ENCODE peak calls at places on chromosome 16, in five cellular contexts. F is progenitor cell of endocrine pancreas, M is NCI-H187, G is NCI-H1417, A is transverse colon. R is an unnamed sample.

GRCh38 chr16:2157480-2158261 is 2.1 kb downstream of the TRAF7 start:
- DNase-seq in F (no peak), M (no peak), A (peak), G (no peak), R (no peak)

GRCh38 chr16:67040906-67041305 is 12.0 kb downstream of the CBFB start:
- DNase-seq in F (no peak), A (no peak), M (no peak), G (no peak), R (no peak)

GRCh38 chr16:79656537-79657115 is 56.1 kb upstream of the MAF start:
- DNase-seq in G (peak), M (peak), A (no peak), F (no peak), R (peak)

GRCh38 chr16:57531635-57532220 is 4.6 kb downstream of the CCDC102A start:
- DNase-seq in F (no peak), A (no peak), M (no peak), G (no peak), R (no peak)

GRCh38 chr16:30092373-30093010 is 768 bp upstream of the TBX6 start:
- DNase-seq in G (peak), A (peak), M (no peak), F (no peak), R (peak)

GRCh38 chr16:11100239-11100750 is 155.7 kb downstream of the SOCS1 start:
- DNase-seq in A (peak), G (no peak), M (no peak), F (no peak), R (no peak)

GRCh38 chr16:64540449-64540848 is 581.4 kb downstream of the CDH11 start:
- DNase-seq in M (no peak), F (no peak), G (no peak), A (no peak), R (no peak)

GRCh38 chr16:20300312-20301097 is 26.8 kb downstream of the GP2 start:
- DNase-seq in G (peak), A (peak), F (peak), M (peak), R (peak)

GRCh38 chr16:1546430-1546829 is 13.0 kb downstream of the TMEM204 start:
- DNase-seq in M (no peak), A (no peak), G (no peak), F (no peak), R (no peak)

GRCh38 chr16:58638148-58639036 is 8.8 kb upstream of the CNOT1 start:
- DNase-seq in G (no peak), M (no peak), A (peak), F (no peak), R (no peak)

GRCh38 chr16:51755039-51755501 is 604.0 kb upstream of the SALL1 start:
- DNase-seq in G (no peak), M (no peak), F (no peak), A (no peak), R (no peak)

GRCh38 chr16:51242281-51242994 is 91.4 kb upstream of the SALL1 start:
- DNase-seq in G (no peak), A (no peak), M (no peak), F (no peak), R (no peak)

GRCh38 chr16:85334718-85335583 is 222.7 kb upstream of the CIBAR2 start:
- DNase-seq in M (no peak), A (peak), F (peak), G (no peak), R (no peak)

GRCh38 chr16:67942200-67942509 is 1.8 kb downstream of the LCAT start:
- DNase-seq in F (peak), G (no peak), A (no peak), M (no peak), R (no peak)

GRCh38 chr16:50152386-50152806 is 710 bp upstream of the TENT4B start:
- DNase-seq in A (peak), M (no peak), F (no peak), G (peak), R (no peak)

GRCh38 chr16:74936902-74937560 is 47.9 kb downstream of the WDR59 start:
- DNase-seq in A (no peak), G (no peak), F (no peak), M (no peak), R (no peak)

GRCh38 chr16:28182183-28182582 is 29.6 kb downstream of the XPO6 start:
- DNase-seq in M (no peak), A (no peak), F (no peak), G (no peak), R (no peak)

GRCh38 chr16:8850279-8850885 is 18.4 kb downstream of the CARHSP1 start:
- DNase-seq in A (no peak), G (no peak), M (no peak), F (no peak), R (no peak)

GRCh38 chr16:80129791-80130190 is 411.0 kb upstream of the DYNLRB2 start:
- DNase-seq in M (no peak), F (no peak), G (no peak), A (no peak), R (no peak)

GRCh38 chr16:4660454-4661007 is 32.8 kb upstream of the NUDT16L1 start:
- DNase-seq in A (peak), M (no peak), G (no peak), F (no peak), R (no peak)

GRCh38 chr16:53129281-53130192 is 74.7 kb downstream of the CHD9 start:
- DNase-seq in G (peak), F (peak), M (no peak), A (no peak), R (no peak)

GRCh38 chr16:85998868-85999729 is 100.1 kb downstream of the IRF8 start:
- DNase-seq in F (no peak), M (no peak), A (no peak), G (no peak), R (no peak)

GRCh38 chr16:12362482-12363458 is 386.2 kb downstream of the SNX29 start:
- DNase-seq in A (no peak), M (no peak), G (no peak), F (no peak), R (no peak)

GRCh38 chr16:939311-939710 is 31.5 kb downstream of the LMF1 start:
- DNase-seq in M (no peak), F (no peak), A (no peak), G (no peak), R (no peak)

GRCh38 chr16:31354394-31355291 is at the start of gene ITGAX:
- DNase-seq in A (peak), F (no peak), G (no peak), M (no peak), R (no peak)

GRCh38 chr16:52569296-52569695 is 22.4 kb upstream of the TOX3 start:
- DNase-seq in M (peak), G (peak), A (no peak), F (no peak), R (no peak)

GRCh38 chr16:87636050-87636684 is 33.9 kb downstream of the JPH3 start:
- DNase-seq in F (peak), A (peak), M (no peak), G (peak), R (peak)

GRCh38 chr16:78210305-78210704 is 110.9 kb downstream of the WWOX start:
- DNase-seq in A (no peak), F (no peak), G (no peak), M (no peak), R (no peak)

GRCh38 chr16:21001262-21001661 is 100.7 kb downstream of the LYRM1 start:
- DNase-seq in A (peak), G (no peak), F (no peak), M (no peak), R (no peak)

GRCh38 chr16:66844009-66844341 is 239 bp upstream of the CA7 start:
- DNase-seq in G (no peak), A (no peak), M (no peak), F (no peak), R (no peak)

GRCh38 chr16:66717112-66717675 is 20.7 kb upstream of the CMTM4 start:
- DNase-seq in G (no peak), M (no peak), F (no peak), A (peak), R (no peak)

GRCh38 chr16:89290472-89290871 is 73.0 kb downstream of the ZNF778 start:
- DNase-seq in G (no peak), A (no peak), F (no peak), M (no peak), R (no peak)

GRCh38 chr16:85321856-85322271 is 209.6 kb upstream of the CIBAR2 start:
- DNase-seq in A (peak), G (no peak), F (no peak), M (no peak), R (no peak)

GRCh38 chr16:85593503-85594195 is 19.5 kb upstream of the GSE1 start:
- DNase-seq in F (no peak), G (no peak), A (no peak), M (no peak), R (peak)

GRCh38 chr16:814974-815373 is 14.4 kb upstream of the GNG13 start:
- DNase-seq in A (no peak), M (no peak), G (no peak), F (no peak), R (no peak)

GRCh38 chr16:79170565-79171242 is 429.8 kb downstream of the MAF start:
- DNase-seq in G (no peak), A (no peak), F (no peak), M (no peak), R (no peak)

GRCh38 chr16:19524356-19524865 is 669 bp downstream of the CCP110 start:
- DNase-seq in A (no peak), G (no peak), M (no peak), F (no peak), R (peak)

GRCh38 chr16:55922662-55923061 is 47.5 kb upstream of the CES5A start:
- DNase-seq in A (no peak), M (no peak), G (no peak), F (no peak), R (no peak)

R was measured in NCI-H748 treated with DMSO at 0.1 percent for 48 hours.